ENCODE peak calls at places on chromosomes 6 and 20, in six cellular contexts. X, Q, M, R, V and W are unnamed samples.

GRCh38 chr6:3396503-3397180 is 60.2 kb downstream of the SLC22A23 start:
- DNase-seq in V (no peak), R (no peak), Q (no peak), M (no peak), X (no peak), W (no peak)

GRCh38 chr6:37576336-37576737 is 76.6 kb upstream of the CCDC167 start:
- DNase-seq in V (peak), M (no peak), X (no peak), Q (peak), R (peak), W (no peak)

GRCh38 chr6:52512199-52512598 is 64.7 kb downstream of the TRAM2 start:
- DNase-seq in R (peak), V (peak), X (peak), M (no peak), Q (peak), W (no peak)

GRCh38 chr6:168333471-168333870 is 13.9 kb upstream of the DACT2 start:
- DNase-seq in M (no peak), V (no peak), R (no peak), X (no peak), Q (no peak), W (no peak)

GRCh38 chr20:62623488-62624324 is 18.6 kb upstream of the SLCO4A1 start:
- DNase-seq in M (peak), Q (peak), V (peak), X (peak), R (peak), W (peak)

GRCh38 chr20:35739294-35740163 is 2.5 kb downstream of the RBM39 start:
- DNase-seq in M (no peak), R (no peak), X (peak), V (peak), Q (no peak), W (no peak)

GRCh38 chr20:51703446-51704287 is 64.5 kb downstream of the ATP9A start:
- DNase-seq in M (no peak), R (no peak), V (no peak), Q (peak), X (no peak), W (peak)

GRCh38 chr6:135128268-135128914 is 52.7 kb upstream of the MYB start:
- DNase-seq in Q (no peak), X (no peak), R (no peak), M (no peak), V (no peak), W (no peak)

GRCh38 chr20:62183426-62184142 is 756 bp downstream of the MTG2 start:
- DNase-seq in Q (peak), M (no peak), V (no peak), X (peak), R (no peak), W (no peak)

GRCh38 chr6:157281570-157281969 is 41.7 kb downstream of the TMEM242 start:
- DNase-seq in M (peak), R (peak), Q (no peak), V (no peak), X (peak), W (no peak)

GRCh38 chr6:87706187-87706966 is 4.3 kb upstream of the AKIRIN2 start:
- DNase-seq in V (peak), M (no peak), X (peak), R (no peak), Q (no peak), W (no peak)

GRCh38 chr6:158630944-158631616 is 13.5 kb downstream of the DYNLT1 start:
- DNase-seq in V (peak), X (peak), R (peak), M (peak), Q (no peak), W (no peak)

GRCh38 chr6:30782425-30783014 is 38.2 kb upstream of the IER3 start:
- DNase-seq in Q (peak), R (no peak), X (peak), V (peak), M (no peak), W (no peak)

GRCh38 chr20:4008877-4009276 is 6.5 kb downstream of the RNF24 start:
- DNase-seq in V (no peak), M (no peak), X (no peak), R (no peak), Q (no peak), W (no peak)

GRCh38 chr6:31420546-31420945 is 17.2 kb downstream of the MICA start:
- DNase-seq in X (no peak), M (no peak), V (no peak), R (no peak), Q (no peak), W (no peak)

GRCh38 chr20:36855241-36855657 is 20.7 kb upstream of the TLDC2 start:
- DNase-seq in R (no peak), X (no peak), M (no peak), Q (no peak), V (no peak), W (no peak)

GRCh38 chr6:121615493-121615892 is 180.0 kb downstream of the GJA1 start:
- DNase-seq in X (no peak), Q (no peak), R (no peak), M (no peak), V (no peak), W (no peak)

GRCh38 chr6:154650351-154650750 is 82.9 kb upstream of the SCAF8 start:
- DNase-seq in V (no peak), R (no peak), X (peak), Q (no peak), M (no peak), W (no peak)

GRCh38 chr6:95159557-95159956 is 417.8 kb upstream of the MANEA start:
- DNase-seq in X (no peak), R (no peak), M (no peak), V (no peak), Q (no peak), W (no peak)

GRCh38 chr6:44676246-44676790 is 288.8 kb downstream of the CDC5L start:
- DNase-seq in X (no peak), V (no peak), R (no peak), Q (no peak), M (no peak), W (no peak)

GRCh38 chr6:10740061-10740460 is 7.5 kb upstream of the TMEM14B start:
- DNase-seq in X (no peak), Q (no peak), M (no peak), V (no peak), R (no peak), W (no peak)

GRCh38 chr20:64146301-64146935 is 17.8 kb upstream of the MYT1 start:
- DNase-seq in M (no peak), Q (no peak), V (no peak), X (no peak), R (no peak), W (no peak)

GRCh38 chr6:1145756-1146218 is 166.1 kb upstream of the FOXQ1 start:
- DNase-seq in Q (no peak), V (no peak), X (no peak), R (no peak), M (no peak), W (no peak)

GRCh38 chr20:8798505-8798904 is 270.4 kb upstream of the PLCB4 start:
- DNase-seq in V (peak), X (peak), M (no peak), Q (no peak), R (no peak), W (peak)

GRCh38 chr6:21371676-21372161 is 221.8 kb upstream of the SOX4 start:
- DNase-seq in M (no peak), R (no peak), V (peak), Q (no peak), X (peak), W (no peak)

GRCh38 chr6:42963855-42964605 is 3.5 kb downstream of the GNMT start:
- DNase-seq in X (peak), M (no peak), V (no peak), Q (peak), R (peak), W (no peak)

GRCh38 chr6:40912158-40912946 is 126.7 kb downstream of the UNC5CL start:
- DNase-seq in Q (peak), M (peak), R (no peak), V (no peak), X (peak), W (no peak)
- TF ChIP-seq CTCF in Q (peak), M (peak), R (peak), V (peak), X (peak), W (peak)

DNA sequence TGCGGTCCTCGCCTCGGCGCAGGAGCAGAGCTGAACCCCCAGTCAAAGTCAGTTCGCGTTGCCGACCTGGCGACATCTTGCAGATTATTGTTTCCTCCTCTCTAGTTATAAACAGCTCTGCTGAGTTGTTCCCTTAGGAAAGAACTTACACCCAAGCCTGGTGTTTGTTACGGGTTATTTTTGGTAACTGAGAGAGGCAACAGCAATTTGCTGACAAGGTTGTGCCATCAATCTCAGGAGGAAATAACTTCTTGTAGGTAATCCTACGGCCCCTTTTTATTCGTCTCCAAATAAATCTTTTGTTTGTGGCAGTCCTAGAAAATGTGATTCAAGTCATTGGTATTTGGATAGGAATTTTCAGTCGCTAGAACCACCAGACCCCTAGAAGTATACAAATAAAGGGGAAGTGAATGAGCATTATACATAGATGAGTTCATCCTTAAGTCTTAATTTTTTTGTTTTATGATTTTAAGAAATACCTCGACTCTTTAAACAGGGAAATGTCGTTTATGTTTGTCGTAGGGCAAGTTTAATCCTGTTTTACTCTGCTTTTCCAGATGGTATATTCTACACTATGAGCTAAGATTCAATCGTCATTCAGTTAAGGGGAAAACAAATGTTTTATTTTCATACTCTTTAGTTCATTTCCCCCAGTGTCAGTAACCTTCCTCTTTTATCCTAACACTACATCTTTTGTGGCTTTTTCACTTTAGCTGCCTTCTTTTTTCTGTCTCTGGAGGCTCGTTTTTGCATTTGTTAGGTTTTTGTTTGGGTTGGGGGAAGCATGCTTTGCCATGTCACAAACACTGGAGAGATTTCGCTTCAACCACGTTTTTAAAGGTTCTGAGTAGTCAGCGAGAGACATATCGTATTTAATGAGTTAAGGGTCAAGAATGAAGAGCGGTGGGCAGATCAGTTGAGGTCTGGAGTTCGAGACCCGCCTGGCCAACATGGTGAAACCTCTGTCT is 1.2 kb downstream of the PM20D2 start:
- DNase-seq in V (peak), R (no peak), M (no peak), Q (peak), X (peak), W (peak)
- H3K4me3 ChIP-seq in V (peak), R (peak), M (peak), Q (peak), X (peak), W (peak)

GRCh38 chr20:56527521-56527920 is 3.0 kb downstream of the FAM209A start:
- DNase-seq in M (no peak), R (no peak), X (no peak), V (no peak), Q (no peak), W (no peak)
- TF ChIP-seq CTCF in M (no peak), R (no peak), X (no peak), V (no peak), Q (no peak), W (no peak)

GRCh38 chr6:25192562-25192961 is 86.6 kb upstream of the CARMIL1 start:
- DNase-seq in R (no peak), Q (no peak), V (no peak), X (peak), M (no peak), W (no peak)
- H3K4me3 ChIP-seq in R (no peak), Q (no peak), V (no peak), X (no peak), M (no peak), W (peak)

GRCh38 chr6:4788482-4788881 is 12.3 kb downstream of the CDYL start:
- DNase-seq in Q (no peak), R (no peak), M (no peak), V (no peak), X (no peak), W (no peak)

GRCh38 chr6:4791174-4791573 is 15.0 kb downstream of the CDYL start:
- DNase-seq in Q (no peak), V (no peak), R (no peak), M (no peak), X (no peak), W (no peak)

GRCh38 chr6:4786936-4787504 is 10.8 kb downstream of the CDYL start:
- DNase-seq in M (no peak), R (no peak), Q (no peak), X (no peak), V (no peak), W (no peak)

GRCh38 chr6:4788953-4789584 is 12.9 kb downstream of the CDYL start:
- DNase-seq in R (no peak), Q (no peak), X (no peak), V (no peak), M (no peak), W (no peak)

DNA sequence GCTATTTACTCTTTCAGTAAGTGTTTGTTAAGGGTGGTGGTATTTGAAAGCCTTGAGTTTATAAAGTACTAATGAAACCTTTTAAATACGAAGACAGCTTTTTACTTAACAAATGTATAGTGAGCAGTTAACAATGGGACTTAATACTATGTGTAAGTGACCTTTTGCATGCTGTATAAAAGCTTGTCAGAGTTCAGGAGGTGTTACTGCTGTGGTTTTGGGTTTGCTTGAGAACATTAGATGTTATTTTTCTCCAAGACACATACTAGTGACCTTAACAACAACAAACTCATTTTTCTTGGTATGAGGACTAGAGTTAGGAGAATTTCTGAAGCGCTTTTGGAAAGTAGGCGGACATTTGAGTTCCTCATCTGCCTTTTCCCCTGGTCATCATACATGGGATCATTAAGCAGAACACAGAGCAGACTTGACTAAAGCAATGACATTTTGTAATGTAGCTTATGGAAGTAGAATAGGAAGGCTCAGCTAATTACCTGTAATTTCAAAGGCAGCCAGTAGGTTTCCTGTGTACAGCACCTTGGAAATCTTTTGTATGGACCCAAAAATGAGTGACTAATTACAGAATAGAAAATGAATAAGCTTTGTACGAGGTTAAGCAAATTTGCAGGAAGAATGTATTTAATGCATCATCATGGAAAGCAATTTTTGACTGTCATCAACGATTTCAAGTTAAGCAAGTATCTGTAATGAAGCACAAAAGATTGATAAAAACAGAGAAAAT is 14.1 kb downstream of the CDYL start:
- DNase-seq in R (no peak), M (no peak), X (no peak), Q (no peak), V (no peak), W (no peak)
- TF ChIP-seq CTCF in R (peak), M (no peak), X (no peak), Q (no peak), V (peak), W (peak)

GRCh38 chr20:44438782-44439181 is 36.9 kb upstream of the TTPAL start:
- DNase-seq in R (no peak), M (no peak), Q (no peak), V (no peak), X (no peak), W (no peak)
- H3K4me3 ChIP-seq in R (no peak), M (no peak), Q (no peak), V (no peak), X (no peak), W (no peak)

GRCh38 chr20:47678130-47678453 is 107.2 kb downstream of the SULF2 start:
- DNase-seq in X (no peak), R (no peak), M (no peak), Q (no peak), V (no peak), W (no peak)
- TF ChIP-seq CTCF in X (no peak), R (no peak), M (no peak), Q (no peak), V (no peak), W (no peak)

GRCh38 chr20:47681977-47682812 is 103.1 kb downstream of the SULF2 start:
- DNase-seq in M (no peak), Q (no peak), R (no peak), V (peak), X (peak), W (no peak)
- H3K4me3 ChIP-seq in M (no peak), Q (no peak), R (no peak), V (no peak), X (no peak), W (no peak)